ENCODE peak calls at places on chromosomes 13 and 19, in four cellular contexts. One of them, this sample, is unnamed.
A peak's percentile ranks its signal among the peaks of the same experiment; 100 is the strongest.

GRCh38 chr13:109712187-109712601 is 74.2 kb downstream of the IRS2 start:
- DNase-seq in upper lobe of right lung: no peak
- DNase-seq in tibial nerve: no peak
- DNase-seq in stomach: no peak
- DNase-seq in this sample: no peak

GRCh38 chr13:58584610-58585009 is 953.1 kb downstream of the PCDH17 start:
- DNase-seq in stomach: no peak
- DNase-seq in tibial nerve: no peak
- DNase-seq in upper lobe of right lung: no peak
- DNase-seq in this sample: no peak

GRCh38 chr13:66210677-66211076 is 1019.5 kb downstream of the PCDH9 start:
- DNase-seq in upper lobe of right lung: no peak
- DNase-seq in tibial nerve: no peak
- DNase-seq in stomach: no peak
- DNase-seq in this sample: no peak

GRCh38 chr13:97257800-97258799 is 36.0 kb downstream of the MBNL2 start:
- DNase-seq in upper lobe of right lung: no peak
- DNase-seq in stomach: no peak
- DNase-seq in tibial nerve: no peak
- DNase-seq in this sample: peak; percentile 79

GRCh38 chr19:38470788-38471480 is 37.4 kb downstream of the RYR1 start:
- DNase-seq in tibial nerve: no peak
- DNase-seq in upper lobe of right lung: no peak
- DNase-seq in stomach: no peak
- DNase-seq in this sample: no peak

GRCh38 chr19:15379996-15380647 is 535 bp upstream of the AKAP8 start:
- DNase-seq in stomach: peak; percentile 56
- DNase-seq in tibial nerve: no peak
- DNase-seq in upper lobe of right lung: no peak
- DNase-seq in this sample: peak; percentile 38

GRCh38 chr19:53868091-53868891 is 608 bp downstream of the MYADM start:
- DNase-seq in tibial nerve: no peak
- DNase-seq in upper lobe of right lung: peak; percentile 84
- DNase-seq in stomach: peak; percentile 44
- DNase-seq in this sample: no peak

GRCh38 chr19:55158848-55159793 is 1.6 kb upstream of the TNNI3 start:
- DNase-seq in stomach: no peak
- DNase-seq in tibial nerve: no peak
- DNase-seq in upper lobe of right lung: no peak
- DNase-seq in this sample: peak; percentile 67

GRCh38 chr13:43564941-43565340 is 221.8 kb downstream of the ENOX1 start:
- DNase-seq in tibial nerve: no peak
- DNase-seq in stomach: no peak
- DNase-seq in upper lobe of right lung: no peak
- DNase-seq in this sample: no peak

GRCh38 chr19:2087621-2088100 is 8.5 kb downstream of the MOB3A start:
- DNase-seq in upper lobe of right lung: no peak
- DNase-seq in stomach: no peak
- DNase-seq in tibial nerve: no peak
- DNase-seq in this sample: no peak

GRCh38 chr13:110696776-110697175 is 9.1 kb downstream of the CARS2 start:
- DNase-seq in tibial nerve: no peak
- DNase-seq in stomach: no peak
- DNase-seq in upper lobe of right lung: no peak
- DNase-seq in this sample: no peak

GRCh38 chr19:58476498-58477015 is 405 bp downstream of the ZNF446 start:
- DNase-seq in stomach: no peak
- DNase-seq in tibial nerve: no peak
- DNase-seq in upper lobe of right lung: no peak
- DNase-seq in this sample: no peak

GRCh38 chr19:16714702-16715294 is 4.8 kb upstream of the NWD1 start:
- DNase-seq in tibial nerve: peak; percentile 27
- DNase-seq in stomach: peak; percentile 64
- DNase-seq in upper lobe of right lung: peak; percentile 78
- DNase-seq in this sample: no peak

GRCh38 chr13:44974056-44974798 is 15.0 kb downstream of the NUFIP1 start:
- DNase-seq in tibial nerve: no peak
- DNase-seq in upper lobe of right lung: no peak
- DNase-seq in stomach: peak; percentile 66
- DNase-seq in this sample: no peak

GRCh38 chr13:112200200-112200599 is 133.3 kb downstream of the SOX1 start:
- DNase-seq in upper lobe of right lung: no peak
- DNase-seq in stomach: no peak
- DNase-seq in tibial nerve: no peak
- DNase-seq in this sample: no peak

GRCh38 chr19:15244808-15245207 is 12.6 kb upstream of the EPHX3 start:
- DNase-seq in tibial nerve: no peak
- DNase-seq in upper lobe of right lung: no peak
- DNase-seq in stomach: no peak
- DNase-seq in this sample: no peak

GRCh38 chr13:112968380-112968909 is 569 bp upstream of the MCF2L start:
- DNase-seq in stomach: peak; percentile 79
- DNase-seq in upper lobe of right lung: peak; percentile 85
- DNase-seq in tibial nerve: no peak
- DNase-seq in this sample: peak; percentile 8

GRCh38 chr13:113547248-113547971 is 37.1 kb upstream of the TFDP1 start:
- DNase-seq in upper lobe of right lung: peak; percentile 42
- DNase-seq in tibial nerve: no peak
- DNase-seq in stomach: peak; percentile 17
- DNase-seq in this sample: no peak

GRCh38 chr13:81916471-81916870 is 1575.5 kb upstream of the SPRY2 start:
- DNase-seq in upper lobe of right lung: no peak
- DNase-seq in tibial nerve: no peak
- DNase-seq in stomach: no peak
- DNase-seq in this sample: no peak

GRCh38 chr13:37534181-37534580 is 64.4 kb downstream of the POSTN start:
- DNase-seq in upper lobe of right lung: no peak
- DNase-seq in tibial nerve: no peak
- DNase-seq in stomach: no peak
- DNase-seq in this sample: no peak

GRCh38 chr19:3855321-3855720 is 13.5 kb downstream of the ZFR2 start:
- DNase-seq in stomach: peak; percentile 49
- DNase-seq in tibial nerve: no peak
- DNase-seq in upper lobe of right lung: no peak
- DNase-seq in this sample: no peak

GRCh38 chr13:50244913-50245574 is 229.8 kb downstream of the KCNRG start:
- DNase-seq in upper lobe of right lung: no peak
- DNase-seq in tibial nerve: no peak
- DNase-seq in stomach: peak; percentile 36
- DNase-seq in this sample: no peak

GRCh38 chr19:48615145-48616040 is 517 bp upstream of the FAM83E start:
- DNase-seq in tibial nerve: no peak
- DNase-seq in upper lobe of right lung: no peak
- DNase-seq in stomach: no peak
- DNase-seq in this sample: no peak

GRCh38 chr19:40674291-40674690 is 16.2 kb downstream of the NUMBL start:
- DNase-seq in tibial nerve: no peak
- DNase-seq in upper lobe of right lung: no peak
- DNase-seq in stomach: no peak
- DNase-seq in this sample: no peak

GRCh38 chr13:23701646-23702045 is 131.4 kb downstream of the TNFRSF19 start:
- DNase-seq in tibial nerve: peak; percentile 81
- DNase-seq in upper lobe of right lung: no peak
- DNase-seq in stomach: peak; percentile 35
- DNase-seq in this sample: peak; percentile 77

GRCh38 chr19:31211088-31211487 is 138.1 kb downstream of the TSHZ3 start:
- DNase-seq in upper lobe of right lung: no peak
- DNase-seq in stomach: no peak
- DNase-seq in tibial nerve: no peak
- DNase-seq in this sample: no peak

GRCh38 chr19:28846094-28846812 is 366.7 kb downstream of the UQCRFS1 start:
- DNase-seq in tibial nerve: no peak
- DNase-seq in upper lobe of right lung: no peak
- DNase-seq in stomach: no peak
- DNase-seq in this sample: no peak

GRCh38 chr13:36323951-36324566 is 22.1 kb downstream of the SPART start:
- DNase-seq in upper lobe of right lung: no peak
- DNase-seq in stomach: no peak
- DNase-seq in tibial nerve: no peak
- DNase-seq in this sample: no peak

GRCh38 chr19:38452430-38453366 is 19.2 kb downstream of the RYR1 start:
- DNase-seq in tibial nerve: no peak
- DNase-seq in upper lobe of right lung: no peak
- DNase-seq in stomach: no peak
- DNase-seq in this sample: peak; percentile 87

GRCh38 chr13:41133951-41134350 is 1.3 kb upstream of the KBTBD6 start:
- DNase-seq in stomach: no peak
- DNase-seq in tibial nerve: no peak
- DNase-seq in upper lobe of right lung: no peak
- DNase-seq in this sample: no peak

GRCh38 chr19:1967087-1967608 is 26.2 kb downstream of the CSNK1G2 start:
- DNase-seq in upper lobe of right lung: no peak
- DNase-seq in stomach: no peak
- DNase-seq in tibial nerve: no peak
- DNase-seq in this sample: no peak

GRCh38 chr19:18109731-18110671 is 12.4 kb downstream of the MAST3 start:
- DNase-seq in stomach: peak; percentile 66
- DNase-seq in tibial nerve: no peak
- DNase-seq in upper lobe of right lung: peak; percentile 89
- DNase-seq in this sample: no peak

DNA sequence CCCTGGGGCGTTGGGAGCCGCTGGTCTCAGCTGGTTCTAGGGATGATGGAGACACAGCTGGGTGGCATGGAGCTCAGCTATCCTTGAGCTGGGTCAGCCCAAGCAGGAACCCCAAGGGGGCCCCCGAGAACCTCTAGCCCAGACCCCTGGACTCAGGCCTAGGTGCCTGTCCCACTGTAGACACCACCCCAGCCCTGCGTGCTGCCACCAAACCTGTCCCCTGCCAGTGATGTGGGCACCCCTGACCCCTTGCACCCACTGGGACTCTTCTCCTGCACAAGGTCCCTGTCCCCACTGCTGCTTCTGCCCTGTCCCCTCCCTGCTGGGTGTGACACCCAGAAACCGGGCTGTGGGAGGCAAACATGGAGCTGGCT is 26.8 kb downstream of the CEBPA start:
- DNase-seq in upper lobe of right lung: no peak
- DNase-seq in tibial nerve: no peak
- DNase-seq in stomach: no peak
- DNase-seq in this sample: no peak
- H3K27ac ChIP-seq in upper lobe of right lung: no peak overlapping the region
- H3K27ac ChIP-seq in tibial nerve: no peak overlapping the region
- H3K27ac ChIP-seq in stomach: peak overlapping the region; percentile 82
- H3K27ac ChIP-seq in this sample: no peak overlapping the region

GRCh38 chr13:103066991-103067390 is 774 bp upstream of the SLC10A2 start:
- DNase-seq in upper lobe of right lung: no peak
- DNase-seq in stomach: no peak
- DNase-seq in tibial nerve: no peak
- DNase-seq in this sample: no peak
- H3K4me3 ChIP-seq in upper lobe of right lung: no peak overlapping the region
- H3K4me3 ChIP-seq in stomach: no peak overlapping the region
- H3K4me3 ChIP-seq in tibial nerve: no peak overlapping the region
- H3K4me3 ChIP-seq in this sample: no peak overlapping the region

GRCh38 chr13:76886292-76887061 is at the start of gene KCTD12:
- DNase-seq in tibial nerve: peak; percentile 83
- DNase-seq in stomach: peak; percentile 76
- DNase-seq in upper lobe of right lung: peak; percentile 95
- DNase-seq in this sample: peak; percentile 74
- H3K4me1 ChIP-seq in tibial nerve: no peaks in the 10 kb centered on the region
- H3K4me1 ChIP-seq in stomach: peaks cover 12% of the 10 kb centered on the region
- H3K4me1 ChIP-seq in upper lobe of right lung: peaks cover 7% of the 10 kb centered on the region
- H3K4me1 ChIP-seq in this sample: peaks cover 7% of the 10 kb centered on the region

GRCh38 chr13:105990256-105990958 is 545.1 kb downstream of the EFNB2 start:
- DNase-seq in tibial nerve: no peak
- DNase-seq in stomach: no peak
- DNase-seq in upper lobe of right lung: no peak
- DNase-seq in this sample: no peak
- H3K27ac ChIP-seq in tibial nerve: no peak overlapping the region
- H3K27ac ChIP-seq in stomach: no peak overlapping the region
- H3K27ac ChIP-seq in upper lobe of right lung: no peak overlapping the region
- H3K27ac ChIP-seq in this sample: no peak overlapping the region

GRCh38 chr13:27792393-27793218 is at the start of gene GSX1:
- DNase-seq in stomach: peak; percentile 72
- DNase-seq in tibial nerve: peak; percentile 19
- DNase-seq in upper lobe of right lung: peak; percentile 86
- DNase-seq in this sample: no peak
- H3K4me3 ChIP-seq in stomach: peak within 1 kb of the TSS; percentile 29
- H3K4me3 ChIP-seq in tibial nerve: peak within 1 kb of the TSS; percentile 39
- H3K4me3 ChIP-seq in upper lobe of right lung: peak within 1 kb of the TSS; percentile 42
- H3K4me3 ChIP-seq in this sample: peak within 1 kb of the TSS; percentile 28

GRCh38 chr19:11195681-11196080 is 1.7 kb downstream of the KANK2 start:
- DNase-seq in tibial nerve: no peak
- DNase-seq in stomach: no peak
- DNase-seq in upper lobe of right lung: no peak
- DNase-seq in this sample: no peak

GRCh38 chr19:11196406-11197287 is 698 bp downstream of the KANK2 start:
- DNase-seq in upper lobe of right lung: peak; percentile 77
- DNase-seq in tibial nerve: no peak
- DNase-seq in stomach: peak; percentile 36
- DNase-seq in this sample: no peak

GRCh38 chr19:11198175-11198534 is 810 bp upstream of the KANK2 start:
- DNase-seq in tibial nerve: no peak
- DNase-seq in upper lobe of right lung: no peak
- DNase-seq in stomach: no peak
- DNase-seq in this sample: no peak

GRCh38 chr19:11198769-11199469 is 1.6 kb upstream of the KANK2 start:
- DNase-seq in tibial nerve: no peak
- DNase-seq in upper lobe of right lung: no peak
- DNase-seq in stomach: no peak
- DNase-seq in this sample: no peak

GRCh38 chr19:11197291-11198174 is at the start of gene KANK2:
- DNase-seq in tibial nerve: peak; percentile 76
- DNase-seq in upper lobe of right lung: peak; percentile 94
- DNase-seq in stomach: peak; percentile 91
- DNase-seq in this sample: peak; percentile 47
- H3K4me1 ChIP-seq in tibial nerve: no peaks in the 10 kb centered on the region
- H3K4me1 ChIP-seq in upper lobe of right lung: peaks cover 35% of the 10 kb centered on the region
- H3K4me1 ChIP-seq in stomach: peaks cover 47% of the 10 kb centered on the region
- H3K4me1 ChIP-seq in this sample: peaks cover 18% of the 10 kb centered on the region

GRCh38 chr19:474126-475078 is 13.6 kb upstream of the SHC2 start:
- DNase-seq in tibial nerve: no peak
- DNase-seq in stomach: no peak
- DNase-seq in upper lobe of right lung: no peak
- DNase-seq in this sample: no peak
- H3K27ac ChIP-seq in tibial nerve: no peak overlapping the region
- H3K27ac ChIP-seq in stomach: no peak overlapping the region
- H3K27ac ChIP-seq in upper lobe of right lung: peak overlapping the region; percentile 63
- H3K27ac ChIP-seq in this sample: peak overlapping the region; percentile 81

GRCh38 chr19:7349231-7349591 is 474 bp downstream of the ARHGEF18 start:
- DNase-seq in upper lobe of right lung: no peak
- DNase-seq in tibial nerve: no peak
- DNase-seq in stomach: no peak
- DNase-seq in this sample: no peak

GRCh38 chr19:7348587-7349230 is at the start of gene ARHGEF18:
- DNase-seq in upper lobe of right lung: peak; percentile 73
- DNase-seq in stomach: no peak
- DNase-seq in tibial nerve: no peak
- DNase-seq in this sample: no peak

GRCh38 chr19:7355151-7355845 is 6.6 kb downstream of the ARHGEF18 start:
- DNase-seq in stomach: no peak
- DNase-seq in tibial nerve: no peak
- DNase-seq in upper lobe of right lung: peak; percentile 60
- DNase-seq in this sample: no peak

GRCh38 chr19:7349961-7350711 is 1.4 kb downstream of the ARHGEF18 start:
- DNase-seq in upper lobe of right lung: peak; percentile 65
- DNase-seq in stomach: no peak
- DNase-seq in tibial nerve: no peak
- DNase-seq in this sample: no peak

GRCh38 chr19:7351861-7352260 is 3.1 kb downstream of the ARHGEF18 start:
- DNase-seq in stomach: no peak
- DNase-seq in tibial nerve: no peak
- DNase-seq in upper lobe of right lung: no peak
- DNase-seq in this sample: no peak
- H3K4me3 ChIP-seq in stomach: no peak overlapping the region
- H3K4me3 ChIP-seq in tibial nerve: no peak overlapping the region
- H3K4me3 ChIP-seq in upper lobe of right lung: no peak overlapping the region
- H3K4me3 ChIP-seq in this sample: no peak overlapping the region